ENCODE peak calls at places on chromosomes 3 and 15, in eight cellular contexts. One of them, this sample, is unnamed.

GRCh38 chr3:71973337-71974030 is 188.5 kb upstream of the PROK2 start:
- DNase-seq in smooth muscle cell of the brain vasculature: no peak
- DNase-seq in activated CD4-positive, alpha-beta T cell treated with anti-CD3 and anti-CD28 coated beads for 48 hours: no peak
- DNase-seq in foreskin fibroblast: no peak
- DNase-seq in AG04450: no peak
- DNase-seq in progenitor cell of endocrine pancreas: no peak
- DNase-seq in RPMI8226: no peak
- DNase-seq in immature natural killer cell: no peak
- DNase-seq in this sample: no peak

GRCh38 chr3:150454622-150455021 is 46.5 kb downstream of the TSC22D2 start:
- DNase-seq in smooth muscle cell of the brain vasculature: no peak
- DNase-seq in activated CD4-positive, alpha-beta T cell treated with anti-CD3 and anti-CD28 coated beads for 48 hours: no peak
- DNase-seq in foreskin fibroblast: no peak
- DNase-seq in AG04450: no peak
- DNase-seq in progenitor cell of endocrine pancreas: no peak
- DNase-seq in RPMI8226: no peak
- DNase-seq in immature natural killer cell: no peak
- DNase-seq in this sample: no peak

GRCh38 chr3:158568784-158569183 is 2.2 kb upstream of the MLF1 start:
- DNase-seq in smooth muscle cell of the brain vasculature: no peak
- DNase-seq in activated CD4-positive, alpha-beta T cell treated with anti-CD3 and anti-CD28 coated beads for 48 hours: no peak
- DNase-seq in foreskin fibroblast: no peak
- DNase-seq in AG04450: no peak
- DNase-seq in progenitor cell of endocrine pancreas: no peak
- DNase-seq in RPMI8226: no peak
- DNase-seq in immature natural killer cell: no peak
- DNase-seq in this sample: no peak

GRCh38 chr3:169659858-169660614 is 3.5 kb downstream of the MECOM start:
- DNase-seq in smooth muscle cell of the brain vasculature: no peak
- DNase-seq in activated CD4-positive, alpha-beta T cell treated with anti-CD3 and anti-CD28 coated beads for 48 hours: peak
- DNase-seq in foreskin fibroblast: no peak
- DNase-seq in AG04450: no peak
- DNase-seq in progenitor cell of endocrine pancreas: no peak
- DNase-seq in RPMI8226: no peak
- DNase-seq in immature natural killer cell: no peak
- DNase-seq in this sample: no peak

GRCh38 chr3:4271834-4272233 is 31.3 kb upstream of the SETMAR start:
- DNase-seq in smooth muscle cell of the brain vasculature: no peak
- DNase-seq in activated CD4-positive, alpha-beta T cell treated with anti-CD3 and anti-CD28 coated beads for 48 hours: no peak
- DNase-seq in foreskin fibroblast: peak
- DNase-seq in AG04450: no peak
- DNase-seq in progenitor cell of endocrine pancreas: no peak
- DNase-seq in RPMI8226: peak
- DNase-seq in immature natural killer cell: no peak
- DNase-seq in this sample: no peak

GRCh38 chr15:90598053-90598577 is 68.4 kb downstream of the CRTC3 start:
- DNase-seq in smooth muscle cell of the brain vasculature: no peak
- DNase-seq in activated CD4-positive, alpha-beta T cell treated with anti-CD3 and anti-CD28 coated beads for 48 hours: peak
- DNase-seq in foreskin fibroblast: peak
- DNase-seq in AG04450: no peak
- DNase-seq in progenitor cell of endocrine pancreas: no peak
- DNase-seq in RPMI8226: peak
- DNase-seq in immature natural killer cell: peak
- DNase-seq in this sample: peak

GRCh38 chr3:126921425-126921824 is 61.5 kb upstream of the PLXNA1 start:
- DNase-seq in smooth muscle cell of the brain vasculature: no peak
- DNase-seq in activated CD4-positive, alpha-beta T cell treated with anti-CD3 and anti-CD28 coated beads for 48 hours: no peak
- DNase-seq in foreskin fibroblast: no peak
- DNase-seq in AG04450: no peak
- DNase-seq in progenitor cell of endocrine pancreas: no peak
- DNase-seq in RPMI8226: no peak
- DNase-seq in immature natural killer cell: no peak
- DNase-seq in this sample: no peak

GRCh38 chr3:18401298-18401961 is 23.7 kb downstream of the SATB1 start:
- DNase-seq in smooth muscle cell of the brain vasculature: no peak
- DNase-seq in activated CD4-positive, alpha-beta T cell treated with anti-CD3 and anti-CD28 coated beads for 48 hours: no peak
- DNase-seq in foreskin fibroblast: no peak
- DNase-seq in AG04450: no peak
- DNase-seq in progenitor cell of endocrine pancreas: no peak
- DNase-seq in RPMI8226: no peak
- DNase-seq in immature natural killer cell: no peak
- DNase-seq in this sample: peak

GRCh38 chr15:83462026-83462425 is 14.9 kb downstream of the SH3GL3 start:
- DNase-seq in smooth muscle cell of the brain vasculature: no peak
- DNase-seq in activated CD4-positive, alpha-beta T cell treated with anti-CD3 and anti-CD28 coated beads for 48 hours: no peak
- DNase-seq in foreskin fibroblast: no peak
- DNase-seq in AG04450: no peak
- DNase-seq in progenitor cell of endocrine pancreas: no peak
- DNase-seq in RPMI8226: no peak
- DNase-seq in immature natural killer cell: no peak
- DNase-seq in this sample: no peak

GRCh38 chr3:69080233-69080644 is at the start of gene UBA3:
- DNase-seq in smooth muscle cell of the brain vasculature: no peak
- DNase-seq in activated CD4-positive, alpha-beta T cell treated with anti-CD3 and anti-CD28 coated beads for 48 hours: peak
- DNase-seq in foreskin fibroblast: peak
- DNase-seq in AG04450: no peak
- DNase-seq in progenitor cell of endocrine pancreas: peak
- DNase-seq in RPMI8226: peak
- DNase-seq in immature natural killer cell: peak
- DNase-seq in this sample: peak

GRCh38 chr3:72011495-72011894 is 226.5 kb upstream of the PROK2 start:
- DNase-seq in smooth muscle cell of the brain vasculature: no peak
- DNase-seq in activated CD4-positive, alpha-beta T cell treated with anti-CD3 and anti-CD28 coated beads for 48 hours: no peak
- DNase-seq in foreskin fibroblast: peak
- DNase-seq in AG04450: no peak
- DNase-seq in progenitor cell of endocrine pancreas: no peak
- DNase-seq in RPMI8226: no peak
- DNase-seq in immature natural killer cell: no peak
- DNase-seq in this sample: peak

This sample was measured in thyroid gland.